ENCODE peak calls at places on chromosomes 6 and 20, in five cellular contexts. T is pons; D is caudate nucleus; Z is activated T-helper 1 cell treated with anti-CD3 and anti-CD28 coated beads, Interleukin-12 subunit alpha, Interleukin-12 subunit beta, Interleukin-2, Interleukin-4 antibody, amounts not matched to agents 30 ng/mL and 10 ng/mL and 1 ng/mL, durations not matched to agents 14 hours and 24 hours and 36 hours; E is HEK293T. U is an unnamed sample.

GRCh38 chr6:117840541-117840983 is 66.5 kb upstream of the SLC35F1 start:
- DNase-seq in D (no peak), E (peak), T (peak), Z (no peak), U (no peak)

GRCh38 chr6:56491606-56492328 is 150.9 kb downstream of the DST start:
- DNase-seq in T (no peak), Z (no peak), D (no peak), E (no peak), U (no peak)

GRCh38 chr20:10532351-10532750 is 97.2 kb downstream of the SLX4IP start:
- DNase-seq in Z (no peak), D (no peak), T (no peak), E (no peak), U (no peak)

GRCh38 chr6:151015320-151015719 is 149.8 kb downstream of the MTHFD1L start:
- DNase-seq in D (no peak), T (no peak), Z (no peak), E (no peak), U (no peak)

GRCh38 chr6:154218787-154219186 is 137.8 kb downstream of the IPCEF1 start:
- DNase-seq in E (no peak), D (no peak), T (no peak), Z (no peak), U (no peak)

GRCh38 chr6:152954443-152954842 is 28.4 kb downstream of the FBXO5 start:
- DNase-seq in T (no peak), E (no peak), D (no peak), Z (no peak), U (no peak)

GRCh38 chr20:41078329-41078728 is 49.7 kb downstream of the TOP1 start:
- DNase-seq in Z (no peak), D (no peak), E (no peak), T (peak), U (no peak)

GRCh38 chr6:145015739-145016558 is 719.4 kb downstream of the EPM2A start:
- DNase-seq in T (no peak), Z (peak), D (no peak), E (no peak), U (no peak)